ENCODE peak calls at places on chromosome 4, in ten cellular contexts. One of them, this sample, is unnamed.

GRCh38 chr4:158810487-158811215 is 41.8 kb downstream of the FNIP2 start:
- DNase-seq in Peyer's patch: peak; percentile 74
- DNase-seq in heart right ventricle: peak; percentile 77
- DNase-seq in endothelial cell: no peak
- DNase-seq in H9: no peak
- DNase-seq in HFF-Myc: peak; percentile 70
- DNase-seq in heart left ventricle: peak; percentile 80
- DNase-seq in AG10803: peak; percentile 99
- DNase-seq in CD4-positive, alpha-beta T cell: no peak
- DNase-seq in uterus: peak; percentile 76
- DNase-seq in this sample: peak; percentile 96

GRCh38 chr4:183601381-183601780 is 57.6 kb downstream of the RWDD4 start:
- DNase-seq in Peyer's patch: no peak
- DNase-seq in heart right ventricle: no peak
- DNase-seq in endothelial cell: no peak
- DNase-seq in H9: no peak
- DNase-seq in HFF-Myc: no peak
- DNase-seq in heart left ventricle: no peak
- DNase-seq in AG10803: no peak
- DNase-seq in CD4-positive, alpha-beta T cell: no peak
- DNase-seq in uterus: no peak
- DNase-seq in this sample: no peak

GRCh38 chr4:175017751-175018150 is 99.6 kb downstream of the ADAM29 start:
- DNase-seq in Peyer's patch: no peak
- DNase-seq in heart right ventricle: no peak
- DNase-seq in endothelial cell: no peak
- DNase-seq in H9: no peak
- DNase-seq in HFF-Myc: no peak
- DNase-seq in heart left ventricle: no peak
- DNase-seq in AG10803: no peak
- DNase-seq in CD4-positive, alpha-beta T cell: no peak
- DNase-seq in uterus: no peak
- DNase-seq in this sample: no peak

GRCh38 chr4:42778349-42778748 is 114.2 kb upstream of the GRXCR1 start:
- DNase-seq in Peyer's patch: no peak
- DNase-seq in heart right ventricle: no peak
- DNase-seq in endothelial cell: no peak
- DNase-seq in H9: no peak
- DNase-seq in HFF-Myc: no peak
- DNase-seq in heart left ventricle: no peak
- DNase-seq in AG10803: no peak
- DNase-seq in CD4-positive, alpha-beta T cell: no peak
- DNase-seq in uterus: no peak
- DNase-seq in this sample: no peak

GRCh38 chr4:165347647-165348569 is 20.4 kb downstream of the MSMO1 start:
- DNase-seq in Peyer's patch: no peak
- DNase-seq in heart right ventricle: no peak
- DNase-seq in endothelial cell: no peak
- DNase-seq in H9: no peak
- DNase-seq in HFF-Myc: no peak
- DNase-seq in heart left ventricle: no peak
- DNase-seq in AG10803: no peak
- DNase-seq in CD4-positive, alpha-beta T cell: no peak
- DNase-seq in uterus: no peak
- DNase-seq in this sample: no peak

GRCh38 chr4:52076731-52077130 is 25.6 kb downstream of the SPATA18 start:
- DNase-seq in Peyer's patch: no peak
- DNase-seq in heart right ventricle: peak; percentile 4
- DNase-seq in endothelial cell: peak; percentile 19
- DNase-seq in H9: peak; percentile 76
- DNase-seq in HFF-Myc: no peak
- DNase-seq in heart left ventricle: peak; percentile 29
- DNase-seq in AG10803: no peak
- DNase-seq in CD4-positive, alpha-beta T cell: no peak
- DNase-seq in uterus: no peak
- DNase-seq in this sample: no peak

GRCh38 chr4:2781911-2782310 is 11.0 kb upstream of the SH3BP2 start:
- DNase-seq in Peyer's patch: peak; percentile 36
- DNase-seq in heart right ventricle: no peak
- DNase-seq in endothelial cell: no peak
- DNase-seq in H9: no peak
- DNase-seq in HFF-Myc: no peak
- DNase-seq in heart left ventricle: no peak
- DNase-seq in AG10803: no peak
- DNase-seq in CD4-positive, alpha-beta T cell: no peak
- DNase-seq in uterus: no peak
- DNase-seq in this sample: no peak

GRCh38 chr4:21242163-21242562 is 541.9 kb downstream of the PACRGL start:
- DNase-seq in Peyer's patch: no peak
- DNase-seq in heart right ventricle: no peak
- DNase-seq in endothelial cell: no peak
- DNase-seq in H9: no peak
- DNase-seq in HFF-Myc: no peak
- DNase-seq in heart left ventricle: no peak
- DNase-seq in AG10803: no peak
- DNase-seq in CD4-positive, alpha-beta T cell: no peak
- DNase-seq in uterus: no peak
- DNase-seq in this sample: no peak

GRCh38 chr4:148574502-148574901 is 132.3 kb upstream of the NR3C2 start:
- DNase-seq in Peyer's patch: no peak
- DNase-seq in heart right ventricle: peak; percentile 11
- DNase-seq in endothelial cell: no peak
- DNase-seq in H9: no peak
- DNase-seq in HFF-Myc: no peak
- DNase-seq in heart left ventricle: peak; percentile 26
- DNase-seq in AG10803: peak; percentile 60
- DNase-seq in CD4-positive, alpha-beta T cell: no peak
- DNase-seq in uterus: no peak
- DNase-seq in this sample: peak; percentile 21

GRCh38 chr4:129968778-129969177 is 872.8 kb downstream of the C4orf33 start:
- DNase-seq in Peyer's patch: no peak
- DNase-seq in heart right ventricle: no peak
- DNase-seq in endothelial cell: no peak
- DNase-seq in H9: no peak
- DNase-seq in HFF-Myc: no peak
- DNase-seq in heart left ventricle: no peak
- DNase-seq in AG10803: no peak
- DNase-seq in CD4-positive, alpha-beta T cell: no peak
- DNase-seq in uterus: no peak
- DNase-seq in this sample: no peak

GRCh38 chr4:69738872-69739271 is 21.5 kb downstream of the SULT1B1 start:
- DNase-seq in Peyer's patch: no peak
- DNase-seq in heart right ventricle: no peak
- DNase-seq in endothelial cell: no peak
- DNase-seq in H9: no peak
- DNase-seq in HFF-Myc: no peak
- DNase-seq in heart left ventricle: no peak
- DNase-seq in AG10803: no peak
- DNase-seq in CD4-positive, alpha-beta T cell: no peak
- DNase-seq in uterus: no peak
- DNase-seq in this sample: no peak

GRCh38 chr4:4613641-4614286 is 71.9 kb upstream of the STX18 start:
- DNase-seq in Peyer's patch: no peak
- DNase-seq in heart right ventricle: no peak
- DNase-seq in endothelial cell: no peak
- DNase-seq in H9: no peak
- DNase-seq in HFF-Myc: no peak
- DNase-seq in heart left ventricle: no peak
- DNase-seq in AG10803: peak; percentile 67
- DNase-seq in CD4-positive, alpha-beta T cell: no peak
- DNase-seq in uterus: no peak
- DNase-seq in this sample: no peak

DNA sequence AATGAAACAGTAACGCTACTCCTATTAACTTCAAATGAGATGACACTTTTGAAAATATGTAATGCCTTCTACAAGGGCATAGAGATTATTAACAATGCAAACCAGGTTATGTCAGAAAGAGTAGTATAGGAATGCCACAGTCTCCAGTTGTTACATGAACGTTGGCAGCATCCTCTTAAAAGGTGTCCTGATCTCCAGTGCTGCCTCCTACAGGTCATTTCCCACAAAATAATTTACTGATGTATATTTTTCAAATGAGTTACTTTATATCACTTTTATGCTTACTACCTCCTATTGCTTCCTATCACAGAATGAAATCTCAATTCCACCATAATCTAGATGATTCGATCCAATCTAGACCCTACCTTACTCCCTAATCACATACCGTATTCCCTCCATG is 195.2 kb upstream of the EPHA5 start:
- DNase-seq in Peyer's patch: no peak
- DNase-seq in heart right ventricle: no peak
- DNase-seq in endothelial cell: peak; percentile 13
- DNase-seq in H9: no peak
- DNase-seq in HFF-Myc: no peak
- DNase-seq in heart left ventricle: no peak
- DNase-seq in AG10803: peak; percentile 1
- DNase-seq in CD4-positive, alpha-beta T cell: no peak
- DNase-seq in uterus: no peak
- DNase-seq in this sample: no peak
- TF ChIP-seq CTCF in Peyer's patch: no peak
- TF ChIP-seq CTCF in heart right ventricle: no peak
- TF ChIP-seq CTCF in endothelial cell: peak; percentile 39
- TF ChIP-seq CTCF in H9: peak; percentile 72
- TF ChIP-seq CTCF in HFF-Myc: no peak
- TF ChIP-seq CTCF in heart left ventricle: no peak
- TF ChIP-seq CTCF in AG10803: peak; percentile 21
- TF ChIP-seq CTCF in CD4-positive, alpha-beta T cell: no peak
- TF ChIP-seq CTCF in uterus: no peak
- TF ChIP-seq CTCF in this sample: peak; percentile 35

DNA sequence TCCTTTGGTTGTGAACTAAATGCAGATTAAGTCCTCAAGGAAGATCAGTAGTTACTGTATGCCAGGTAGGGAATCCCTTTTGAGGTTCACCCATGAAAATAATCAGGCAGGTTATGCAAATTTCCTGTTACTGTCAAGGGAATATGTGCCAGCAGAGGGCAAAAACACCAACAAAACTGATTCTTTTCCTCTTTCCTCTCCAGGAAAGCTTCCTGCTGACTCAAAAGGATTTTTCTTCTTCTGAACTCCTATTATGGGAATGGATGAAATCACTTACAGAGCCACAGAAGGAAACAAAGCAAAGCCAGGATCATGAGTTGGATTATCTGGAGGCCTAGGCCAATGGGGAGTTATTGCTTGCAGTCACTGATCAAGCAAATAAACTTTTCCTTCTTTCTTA is 49.8 kb downstream of the TMPRSS11F start:
- DNase-seq in Peyer's patch: no peak
- DNase-seq in heart right ventricle: no peak
- DNase-seq in endothelial cell: no peak
- DNase-seq in H9: no peak
- DNase-seq in HFF-Myc: no peak
- DNase-seq in heart left ventricle: no peak
- DNase-seq in AG10803: no peak
- DNase-seq in CD4-positive, alpha-beta T cell: no peak
- DNase-seq in uterus: no peak
- DNase-seq in this sample: no peak
- TF ChIP-seq CTCF in Peyer's patch: no peak
- TF ChIP-seq CTCF in heart right ventricle: no peak
- TF ChIP-seq CTCF in endothelial cell: peak; percentile 17
- TF ChIP-seq CTCF in H9: no peak
- TF ChIP-seq CTCF in HFF-Myc: no peak
- TF ChIP-seq CTCF in heart left ventricle: no peak
- TF ChIP-seq CTCF in AG10803: no peak
- TF ChIP-seq CTCF in CD4-positive, alpha-beta T cell: no peak
- TF ChIP-seq CTCF in uterus: no peak
- TF ChIP-seq CTCF in this sample: no peak

GRCh38 chr4:16732741-16733140 is 165.7 kb downstream of the LDB2 start:
- DNase-seq in Peyer's patch: no peak
- DNase-seq in heart right ventricle: no peak
- DNase-seq in endothelial cell: no peak
- DNase-seq in H9: no peak
- DNase-seq in HFF-Myc: no peak
- DNase-seq in heart left ventricle: no peak
- DNase-seq in AG10803: no peak
- DNase-seq in CD4-positive, alpha-beta T cell: no peak
- DNase-seq in uterus: no peak
- DNase-seq in this sample: no peak

GRCh38 chr4:16727218-16727617 is 171.2 kb downstream of the LDB2 start:
- DNase-seq in Peyer's patch: no peak
- DNase-seq in heart right ventricle: no peak
- DNase-seq in endothelial cell: no peak
- DNase-seq in H9: no peak
- DNase-seq in HFF-Myc: no peak
- DNase-seq in heart left ventricle: no peak
- DNase-seq in AG10803: no peak
- DNase-seq in CD4-positive, alpha-beta T cell: no peak
- DNase-seq in uterus: no peak
- DNase-seq in this sample: no peak

GRCh38 chr4:16731776-16732380 is 166.6 kb downstream of the LDB2 start:
- DNase-seq in Peyer's patch: no peak
- DNase-seq in heart right ventricle: no peak
- DNase-seq in endothelial cell: no peak
- DNase-seq in H9: no peak
- DNase-seq in HFF-Myc: no peak
- DNase-seq in heart left ventricle: no peak
- DNase-seq in AG10803: no peak
- DNase-seq in CD4-positive, alpha-beta T cell: no peak
- DNase-seq in uterus: no peak
- DNase-seq in this sample: no peak

GRCh38 chr4:16730522-16730921 is 167.9 kb downstream of the LDB2 start:
- DNase-seq in Peyer's patch: no peak
- DNase-seq in heart right ventricle: no peak
- DNase-seq in endothelial cell: no peak
- DNase-seq in H9: no peak
- DNase-seq in HFF-Myc: no peak
- DNase-seq in heart left ventricle: no peak
- DNase-seq in AG10803: no peak
- DNase-seq in CD4-positive, alpha-beta T cell: no peak
- DNase-seq in uterus: no peak
- DNase-seq in this sample: no peak

GRCh38 chr4:16729361-16729760 is 169.1 kb downstream of the LDB2 start:
- DNase-seq in Peyer's patch: no peak
- DNase-seq in heart right ventricle: no peak
- DNase-seq in endothelial cell: no peak
- DNase-seq in H9: no peak
- DNase-seq in HFF-Myc: no peak
- DNase-seq in heart left ventricle: no peak
- DNase-seq in AG10803: no peak
- DNase-seq in CD4-positive, alpha-beta T cell: no peak
- DNase-seq in uterus: no peak
- DNase-seq in this sample: no peak
- TF ChIP-seq CTCF in Peyer's patch: no peak
- TF ChIP-seq CTCF in heart right ventricle: no peak
- TF ChIP-seq CTCF in endothelial cell: no peak
- TF ChIP-seq CTCF in H9: no peak
- TF ChIP-seq CTCF in HFF-Myc: no peak
- TF ChIP-seq CTCF in heart left ventricle: no peak
- TF ChIP-seq CTCF in AG10803: no peak
- TF ChIP-seq CTCF in CD4-positive, alpha-beta T cell: no peak
- TF ChIP-seq CTCF in uterus: no peak
- TF ChIP-seq CTCF in this sample: no peak

DNA sequence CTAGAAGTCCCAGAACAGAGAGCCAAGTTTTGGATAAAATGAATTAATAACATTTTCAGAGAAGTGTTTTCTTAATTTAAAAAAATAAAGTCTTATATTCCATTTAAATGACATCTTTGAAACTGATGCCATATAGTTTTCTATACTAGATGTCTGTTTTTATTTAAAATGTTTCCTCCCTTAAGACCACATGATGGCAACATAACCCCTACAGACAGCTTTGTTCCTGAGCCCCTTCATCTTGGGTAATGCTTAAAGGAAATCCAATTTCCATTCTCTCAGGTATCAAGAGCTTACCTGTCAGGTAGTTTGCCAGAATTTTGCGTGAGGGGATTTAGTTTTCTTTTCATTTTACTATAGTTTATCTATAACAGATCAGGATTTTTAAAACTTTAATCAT is 181.4 kb upstream of the UGT8 start:
- DNase-seq in Peyer's patch: no peak
- DNase-seq in heart right ventricle: no peak
- DNase-seq in endothelial cell: no peak
- DNase-seq in H9: no peak
- DNase-seq in HFF-Myc: no peak
- DNase-seq in heart left ventricle: no peak
- DNase-seq in AG10803: no peak
- DNase-seq in CD4-positive, alpha-beta T cell: no peak
- DNase-seq in uterus: no peak
- DNase-seq in this sample: no peak
- TF ChIP-seq CTCF in Peyer's patch: no peak
- TF ChIP-seq CTCF in heart right ventricle: no peak
- TF ChIP-seq CTCF in endothelial cell: no peak
- TF ChIP-seq CTCF in H9: peak; percentile 70
- TF ChIP-seq CTCF in HFF-Myc: no peak
- TF ChIP-seq CTCF in heart left ventricle: no peak
- TF ChIP-seq CTCF in AG10803: no peak
- TF ChIP-seq CTCF in CD4-positive, alpha-beta T cell: no peak
- TF ChIP-seq CTCF in uterus: no peak
- TF ChIP-seq CTCF in this sample: no peak